ENCODE peak calls at places on chromosomes 11 and 22, in five cellular contexts. D is MCF 10A, K is Ammon's horn, C is hypothalamus, F is activated T-cell treated with anti-CD3 and anti-CD28 coated beads for 4 hours. G is an unnamed sample.

GRCh38 chr11:123624974-123625373 is 29.4 kb downstream of the SCN3B start:
- DNase-seq in C (no peak), D (peak), K (no peak), F (no peak), G (no peak)

GRCh38 chr22:28808716-28809355 is 8.5 kb upstream of the XBP1 start:
- DNase-seq in D (no peak), K (no peak), C (no peak), F (no peak), G (no peak)

GRCh38 chr11:38252620-38253019 is 1654.6 kb upstream of the RAG2 start:
- DNase-seq in K (no peak), C (no peak), D (peak), F (no peak), G (no peak)

GRCh38 chr22:38320605-38321402 is 3.6 kb upstream of the CSNK1E start:
- DNase-seq in K (no peak), F (no peak), D (no peak), C (no peak), G (no peak)

GRCh38 chr11:78094250-78094649 is 14.6 kb upstream of the NDUFC2 start:
- DNase-seq in K (no peak), F (no peak), C (no peak), D (no peak), G (no peak)

GRCh38 chr22:19733755-19734154 is 10.4 kb downstream of the GP1BB start:
- DNase-seq in F (no peak), D (no peak), C (no peak), K (no peak), G (no peak)

GRCh38 chr11:47399860-47400812 is 8.3 kb upstream of the SLC39A13 start:
- DNase-seq in F (no peak), C (no peak), K (no peak), D (no peak), G (no peak)

GRCh38 chr11:3161720-3162409 is 3.2 kb downstream of the OSBPL5 start:
- DNase-seq in C (no peak), D (no peak), F (no peak), K (no peak), G (no peak)

GRCh38 chr11:12242071-12242672 is 131.8 kb downstream of the MICAL2 start:
- DNase-seq in F (peak), C (no peak), K (no peak), D (no peak), G (no peak)

GRCh38 chr11:68009391-68010000 is 631 bp upstream of the ALDH3B1 start:
- DNase-seq in K (no peak), D (peak), F (no peak), C (no peak), G (peak)

GRCh38 chr11:2812371-2812991 is 73.1 kb downstream of the CDKN1C start:
- DNase-seq in C (no peak), D (no peak), F (no peak), K (no peak), G (no peak)

GRCh38 chr11:105670811-105671210 is 60.9 kb downstream of the GRIA4 start:
- DNase-seq in D (peak), K (no peak), F (no peak), C (no peak), G (no peak)

GRCh38 chr11:70826541-70826943 is 425.8 kb downstream of the SHANK2 start:
- DNase-seq in K (peak), C (peak), F (no peak), D (no peak), G (no peak)

GRCh38 chr11:126277322-126277721 is 5.6 kb upstream of the TIRAP start:
- DNase-seq in C (no peak), F (no peak), D (no peak), K (no peak), G (no peak)

GRCh38 chr11:134923441-134923840 is 511.4 kb upstream of the B3GAT1 start:
- DNase-seq in C (no peak), F (no peak), K (no peak), D (no peak), G (no peak)

GRCh38 chr22:43238526-43239006 is 51.6 kb upstream of the TTLL12 start:
- DNase-seq in K (no peak), D (no peak), C (no peak), F (no peak), G (no peak)

GRCh38 chr22:27372969-27373670 is 428.4 kb downstream of the MN1 start:
- DNase-seq in K (no peak), D (no peak), F (no peak), C (no peak), G (peak)

GRCh38 chr11:113351490-113351889 is 36.1 kb upstream of the ANKK1 start:
- DNase-seq in F (no peak), C (no peak), K (no peak), D (no peak), G (no peak)

GRCh38 chr22:19817561-19818263 is 37.0 kb downstream of the GNB1L start:
- DNase-seq in F (no peak), D (no peak), K (no peak), C (no peak), G (no peak)

GRCh38 chr22:38038890-38039812 is 18.1 kb upstream of the PICK1 start:
- DNase-seq in K (no peak), C (no peak), D (no peak), F (no peak), G (no peak)

GRCh38 chr11:127225619-127226018 is 225.0 kb upstream of the KIRREL3 start:
- DNase-seq in F (no peak), D (no peak), C (no peak), K (no peak), G (no peak)

GRCh38 chr11:7490054-7490453 is 4.7 kb downstream of the OLFML1 start:
- DNase-seq in K (no peak), C (no peak), F (no peak), D (peak), G (no peak)

GRCh38 chr22:27801616-27802388 is at the start of gene MN1:
- DNase-seq in K (peak), D (no peak), F (peak), C (peak), G (no peak)

GRCh38 chr22:20324139-20324516 is 4.3 kb upstream of the DGCR6L start:
- DNase-seq in K (no peak), C (no peak), F (no peak), D (no peak), G (no peak)

GRCh38 chr22:38072322-38073149 is 11.4 kb downstream of the SLC16A8 start:
- DNase-seq in F (no peak), C (no peak), K (no peak), D (no peak), G (no peak)

GRCh38 chr22:17954200-17954859 is 70.0 kb downstream of the MICAL3 start:
- DNase-seq in K (no peak), F (no peak), D (no peak), C (no peak), G (peak)

GRCh38 chr22:23745780-23746179 is 5.1 kb downstream of the ZNF70 start:
- DNase-seq in D (no peak), F (no peak), K (no peak), C (no peak), G (no peak)

G was measured in HT-29.